ENCODE peak calls at places on chromosomes 13 and 19, in five cellular contexts. K, L, X, O and T are unnamed samples.

GRCh38 chr19:18762125-18763023 is 28.7 kb downstream of the COMP start:
- DNase-seq in K (peak; percentile 65), L (no peak), X (peak; percentile 85), O (no peak), T (peak; percentile 95)

GRCh38 chr13:76397413-76397812 is 488.8 kb downstream of the KCTD12 start:
- DNase-seq in K (no peak), L (no peak), X (no peak), O (no peak), T (no peak)

GRCh38 chr19:48713041-48713863 is 6.3 kb downstream of the MAMSTR start:
- DNase-seq in K (no peak), L (peak; percentile 23), X (peak; percentile 45), O (no peak), T (no peak)

GRCh38 chr13:21657538-21657937 is 13.3 kb upstream of the FGF9 start:
- DNase-seq in K (peak; percentile 52), L (peak; percentile 73), X (peak; percentile 96), O (no peak), T (peak; percentile 28)

GRCh38 chr19:50465986-50466771 is 10.1 kb upstream of the EMC10 start:
- DNase-seq in K (no peak), L (peak; percentile 33), X (peak; percentile 6), O (no peak), T (peak; percentile 29)

GRCh38 chr19:281156-281853 is 9.9 kb downstream of the PLPP2 start:
- DNase-seq in K (no peak), L (no peak), X (no peak), O (no peak), T (no peak)

GRCh38 chr19:49194408-49194807 is 36.8 kb downstream of the TRPM4 start:
- DNase-seq in K (no peak), L (no peak), X (no peak), O (no peak), T (no peak)

GRCh38 chr13:110628477-110628793 is 13.1 kb downstream of the NAXD start:
- DNase-seq in K (peak; percentile 58), L (no peak), X (peak; percentile 35), O (no peak), T (no peak)

GRCh38 chr19:14475251-14476073 is at the start of gene PTGER1:
- DNase-seq in K (no peak), L (peak; percentile 69), X (peak; percentile 37), O (peak; percentile 13), T (peak; percentile 68)

GRCh38 chr13:44755872-44756271 is 179.7 kb upstream of the TSC22D1 start:
- DNase-seq in K (peak; percentile 86), L (peak; percentile 56), X (peak; percentile 72), O (no peak), T (peak; percentile 64)

GRCh38 chr19:32646556-32646955 is 28.4 kb downstream of the ANKRD27 start:
- DNase-seq in K (no peak), L (no peak), X (no peak), O (no peak), T (no peak)

GRCh38 chr19:44512326-44513298 is 12.3 kb upstream of the ZNF180 start:
- DNase-seq in K (peak; percentile 9), L (peak; percentile 52), X (peak; percentile 78), O (no peak), T (peak; percentile 66)

GRCh38 chr19:10009269-10009665 is 1.0 kb downstream of the COL5A3 start:
- DNase-seq in K (peak; percentile 57), L (peak; percentile 90), X (no peak), O (peak; percentile 9), T (peak; percentile 27)

GRCh38 chr19:56476093-56476492 is 1.1 kb downstream of the ZNF667 start:
- DNase-seq in K (no peak), L (no peak), X (no peak), O (no peak), T (no peak)

GRCh38 chr13:21123956-21124355 is 52.4 kb downstream of the SKA3 start:
- DNase-seq in K (no peak), L (no peak), X (no peak), O (no peak), T (no peak)

GRCh38 chr19:46515879-46516350 is 20.2 kb upstream of the PNMA8B start:
- DNase-seq in K (peak; percentile 14), L (peak; percentile 44), X (peak; percentile 54), O (no peak), T (peak; percentile 59)

GRCh38 chr13:78193853-78194252 is 275.2 kb upstream of the EDNRB start:
- DNase-seq in K (peak; percentile 42), L (peak; percentile 2), X (peak; percentile 59), O (no peak), T (no peak)

GRCh38 chr19:38213911-38214625 is 10.0 kb downstream of the DPF1 start:
- DNase-seq in K (peak; percentile 89), L (peak; percentile 58), X (peak; percentile 36), O (no peak), T (peak; percentile 18)

GRCh38 chr13:107367258-107367657 is 799.3 kb upstream of the ARGLU1 start:
- DNase-seq in K (peak; percentile 25), L (no peak), X (no peak), O (no peak), T (peak; percentile 19)